ENCODE peak calls at places on chromosomes 7 and 10, in five cellular contexts. P is coronary artery, A is pancreas, G is WERI-Rb-1, J is H1. S is an unnamed sample.

GRCh38 chr10:42933454-42934340 is 143.2 kb upstream of the RET start:
- DNase-seq in A (no peak), G (no peak), P (no peak), J (no peak), S (peak)

GRCh38 chr10:116099031-116099430 is 174.0 kb downstream of the GFRA1 start:
- DNase-seq in J (no peak), A (no peak), P (no peak), G (no peak), S (no peak)

GRCh38 chr7:1361016-1361755 is 98.1 kb downstream of the MICALL2 start:
- DNase-seq in J (no peak), A (peak), G (no peak), P (no peak), S (no peak)

GRCh38 chr10:114442115-114442630 is 37.9 kb upstream of the AFAP1L2 start:
- DNase-seq in A (no peak), J (no peak), P (no peak), G (no peak), S (no peak)

GRCh38 chr10:78382776-78383175 is 349.1 kb downstream of the RPS24 start:
- DNase-seq in J (no peak), A (no peak), G (no peak), P (no peak), S (no peak)

GRCh38 chr10:11164806-11165590 is 147.3 kb downstream of the CELF2 start:
- DNase-seq in G (no peak), A (peak), J (no peak), P (peak), S (peak)

GRCh38 chr10:27625452-27626345 is 119.9 kb downstream of the MKX start:
- DNase-seq in P (no peak), G (no peak), A (no peak), J (no peak), S (no peak)

GRCh38 chr10:100728928-100729876 is 16.2 kb upstream of the PAX2 start:
- DNase-seq in A (peak), J (no peak), P (no peak), G (peak), S (no peak)

GRCh38 chr10:124025152-124025551 is 68.2 kb downstream of the CHST15 start:
- DNase-seq in G (no peak), J (no peak), A (no peak), P (no peak), S (no peak)

GRCh38 chr10:43313901-43314300 is 47.0 kb upstream of the RASGEF1A start:
- DNase-seq in A (no peak), P (no peak), J (no peak), G (no peak), S (no peak)

GRCh38 chr7:135721198-135721820 is 6.7 kb downstream of the SLC13A4 start:
- DNase-seq in A (no peak), J (no peak), P (no peak), G (no peak), S (no peak)

GRCh38 chr7:96217147-96217546 is 104.8 kb downstream of the SLC25A13 start:
- DNase-seq in J (no peak), A (no peak), P (no peak), G (no peak), S (no peak)

GRCh38 chr10:71649631-71650030 is 69.9 kb downstream of the C10orf105 start:
- DNase-seq in P (no peak), A (no peak), J (no peak), G (no peak), S (no peak)

GRCh38 chr10:8043569-8044306 is 10.8 kb upstream of the GATA3 start:
- DNase-seq in G (no peak), J (no peak), P (no peak), A (no peak), S (no peak)

GRCh38 chr10:34814228-34815173 is 595 bp downstream of the PARD3 start:
- DNase-seq in G (peak), P (no peak), J (no peak), A (peak), S (no peak)

GRCh38 chr10:14477408-14477710 is 146.6 kb upstream of the FRMD4A start:
- DNase-seq in A (no peak), P (no peak), J (no peak), G (no peak), S (no peak)

GRCh38 chr7:117828831-117829230 is 44.4 kb downstream of the CTTNBP2 start:
- DNase-seq in P (no peak), G (no peak), J (no peak), A (no peak), S (no peak)

GRCh38 chr7:117829450-117829849 is 43.8 kb downstream of the CTTNBP2 start:
- DNase-seq in J (no peak), G (no peak), A (no peak), P (no peak), S (no peak)

GRCh38 chr7:117824605-117825004 is 48.6 kb downstream of the CTTNBP2 start:
- DNase-seq in P (no peak), J (no peak), G (no peak), A (no peak), S (no peak)

GRCh38 chr7:117827861-117828260 is 45.4 kb downstream of the CTTNBP2 start:
- DNase-seq in G (no peak), J (no peak), A (no peak), P (no peak), S (no peak)

DNA sequence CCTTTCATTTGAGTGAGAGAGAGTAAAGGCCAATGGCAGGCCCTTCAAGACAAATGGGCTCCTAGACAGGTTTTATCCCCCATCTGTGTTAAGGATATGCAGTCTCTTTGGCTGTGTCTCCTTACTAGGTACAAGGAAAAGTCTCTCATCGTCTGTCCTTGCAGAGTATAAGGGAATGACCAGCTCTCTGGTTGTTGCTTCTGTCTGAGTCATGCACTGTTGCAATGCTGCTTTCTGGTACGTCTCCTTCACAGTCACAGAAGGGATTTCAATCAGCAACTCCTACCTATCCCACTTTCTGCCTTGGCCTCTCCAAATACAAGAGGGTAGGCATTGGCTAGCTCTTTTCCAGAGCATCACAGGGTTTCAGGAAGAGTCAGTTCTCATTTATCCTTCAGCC is 48.1 kb downstream of the CTTNBP2 start:
- DNase-seq in J (no peak), A (no peak), G (no peak), P (no peak), S (no peak)
- H3K27ac ChIP-seq in J (no peak), A (no peak), G (no peak), P (no peak), S (no peak)

GRCh38 chr7:73436031-73436929 is 2.7 kb downstream of the FZD9 start:
- DNase-seq in P (no peak), A (no peak), J (no peak), G (peak), S (no peak)
- TF ChIP-seq CTCF in P (no peak), A (no peak), J (peak), G (peak), S (no peak)

GRCh38 chr7:73920406-73921134 is 59.6 kb downstream of the TMEM270 start:
- DNase-seq in J (no peak), G (no peak), P (no peak), A (no peak), S (no peak)

GRCh38 chr7:73919694-73920375 is 58.9 kb downstream of the TMEM270 start:
- DNase-seq in G (no peak), A (no peak), P (no peak), J (no peak), S (no peak)

GRCh38 chr7:73921623-73922528 is 60.9 kb downstream of the TMEM270 start:
- DNase-seq in G (no peak), P (no peak), J (no peak), A (no peak), S (peak)

DNA sequence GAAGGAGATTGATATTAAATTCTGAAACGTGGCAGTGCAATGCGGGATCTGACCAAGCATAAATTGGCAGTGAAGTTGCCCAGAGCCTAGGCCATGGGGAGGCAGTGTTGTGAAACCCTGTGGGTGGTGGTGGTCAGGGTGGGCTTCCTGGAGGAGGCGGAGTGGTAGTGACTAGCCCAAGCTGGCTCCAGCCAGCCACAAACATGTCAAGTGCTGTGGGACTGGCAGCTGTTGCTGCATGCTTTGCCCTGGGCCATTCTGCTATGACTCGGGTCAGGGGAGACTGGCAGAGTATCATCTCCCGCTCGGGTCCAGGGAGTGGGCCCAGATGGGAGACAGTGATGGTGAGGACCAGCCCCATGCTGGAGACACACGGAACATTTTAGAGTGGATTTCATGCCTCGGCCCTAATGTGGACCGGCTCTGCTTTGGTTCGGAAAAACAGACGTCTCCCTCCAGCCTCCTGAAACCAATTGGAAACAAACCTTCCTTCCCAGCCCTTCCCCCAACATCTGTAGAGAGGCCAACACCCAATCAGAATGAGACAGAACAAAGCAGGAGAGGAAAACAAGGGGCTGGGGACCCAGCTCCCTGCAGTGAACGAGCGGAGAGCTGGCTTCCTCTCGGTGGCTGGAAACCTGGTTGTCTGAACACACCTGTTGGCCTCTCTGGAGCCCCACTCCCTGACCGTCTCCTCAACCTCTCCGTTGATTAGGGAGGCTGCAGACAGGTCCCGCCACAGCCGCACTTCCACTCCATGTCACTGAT is 58.2 kb downstream of the TMEM270 start:
- DNase-seq in J (no peak), P (no peak), G (no peak), A (no peak), S (no peak)
- H3K4me3 ChIP-seq in J (no peak), P (no peak), G (no peak), A (no peak), S (no peak)

GRCh38 chr7:138233189-138233588 is 156.9 kb downstream of the AKR1D1 start:
- DNase-seq in J (no peak), P (no peak), A (no peak), G (no peak), S (no peak)

GRCh38 chr7:138239244-138239643 is 163.0 kb downstream of the AKR1D1 start:
- DNase-seq in J (no peak), G (no peak), A (no peak), P (no peak), S (no peak)

GRCh38 chr7:138235207-138235606 is 158.9 kb downstream of the AKR1D1 start:
- DNase-seq in J (no peak), G (no peak), A (no peak), P (no peak), S (no peak)

GRCh38 chr7:138238734-138239133 is 162.5 kb downstream of the AKR1D1 start:
- DNase-seq in P (no peak), J (no peak), G (no peak), A (no peak), S (no peak)

DNA sequence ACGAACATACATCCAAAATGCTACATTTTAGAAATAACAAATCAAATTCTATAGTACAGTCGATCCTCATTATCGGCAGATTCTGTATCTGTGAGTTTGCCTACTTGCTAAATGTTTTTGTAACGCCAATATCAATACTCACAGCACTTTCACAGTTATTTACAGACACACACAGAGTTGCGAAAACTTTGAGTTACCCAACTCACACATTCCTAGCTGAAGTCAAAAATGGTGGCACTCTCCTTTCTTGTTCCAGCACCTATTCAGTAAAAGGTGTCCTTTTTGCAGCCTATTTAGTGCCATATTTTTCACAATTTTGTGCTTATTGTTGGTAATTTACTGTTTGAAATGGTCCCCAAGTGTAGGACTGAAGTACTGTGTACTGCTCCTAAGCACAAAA is 161.7 kb downstream of the AKR1D1 start:
- DNase-seq in P (no peak), J (no peak), G (no peak), A (no peak), S (no peak)
- H3K27ac ChIP-seq in P (no peak), J (no peak), G (no peak), A (no peak), S (no peak)

DNA sequence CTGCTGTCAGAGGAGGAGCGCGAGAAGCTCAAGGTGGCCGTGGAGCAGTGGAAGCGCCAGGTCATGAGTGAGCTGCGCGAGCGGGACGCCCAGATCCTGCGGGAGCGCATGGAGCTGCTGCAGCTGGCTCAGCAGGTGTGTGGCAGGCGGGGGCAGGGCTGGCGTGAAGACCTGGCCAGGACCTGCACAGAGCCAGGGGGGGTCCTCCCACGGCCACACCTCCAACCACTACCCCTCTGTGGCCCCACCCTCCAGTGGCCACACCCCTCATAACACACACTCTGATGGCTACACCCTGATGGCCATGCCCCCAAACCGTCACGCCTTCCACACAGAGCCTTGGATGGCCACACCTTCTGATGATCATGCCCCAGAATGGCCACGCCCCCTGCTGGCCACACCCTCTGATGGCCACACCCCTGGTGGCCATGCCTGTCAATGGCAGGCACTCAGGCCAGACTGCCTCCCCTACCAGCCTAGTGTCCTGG is 23.4 kb upstream of the DPYSL4 start:
- DNase-seq in G (peak), A (peak), J (peak), P (no peak), S (no peak)
- TF ChIP-seq CTCF in G (peak), A (no peak), J (peak), P (no peak), S (peak)

DNA sequence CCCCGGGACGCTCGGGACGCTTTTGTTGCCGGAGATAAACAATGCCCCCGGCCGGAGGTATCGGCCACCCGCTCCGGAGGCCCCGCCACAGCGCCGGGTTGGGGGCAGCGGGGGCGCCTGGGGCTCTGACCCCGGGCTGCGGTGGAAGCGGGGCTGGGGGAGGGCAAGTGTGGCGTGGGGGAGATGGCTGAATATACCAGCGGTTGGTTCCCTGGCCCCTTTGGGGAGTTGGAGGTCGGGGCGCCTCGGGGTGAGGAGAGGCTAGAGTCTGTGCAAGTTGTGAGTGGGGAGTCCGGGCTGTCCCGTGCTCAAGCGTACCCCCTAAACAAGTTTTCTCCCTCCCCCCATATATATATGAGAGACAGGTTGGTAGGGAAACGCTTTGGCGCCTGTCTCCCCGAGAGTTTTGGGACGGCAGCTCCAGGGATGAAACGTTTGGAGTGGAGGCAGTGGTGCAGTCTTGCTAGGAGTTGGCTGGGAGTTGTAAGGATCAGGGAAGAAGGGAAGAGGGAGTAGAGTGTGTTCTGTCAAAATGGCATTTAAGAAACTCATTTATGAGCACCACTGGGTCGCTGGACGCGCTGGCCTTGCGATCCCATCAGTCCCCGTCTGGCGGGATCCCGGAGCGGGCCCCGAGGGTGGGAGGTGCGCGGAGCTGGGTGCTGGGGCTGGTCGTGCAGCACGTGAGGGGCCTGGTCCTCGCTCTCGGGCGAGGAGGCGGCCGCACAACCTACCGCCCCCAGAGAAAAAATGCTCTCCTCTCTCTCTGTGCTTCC is 967 bp downstream of the TET1 start:
- DNase-seq in A (peak), G (peak), P (no peak), J (no peak), S (no peak)
- H3K4me3 ChIP-seq in A (peak), G (peak), P (peak), J (peak), S (peak)

GRCh38 chr10:69479737-69480412 is 28.6 kb downstream of the TSPAN15 start:
- DNase-seq in P (no peak), J (no peak), A (no peak), G (no peak), S (no peak)
- H3K27ac ChIP-seq in P (peak), J (no peak), A (peak), G (no peak), S (peak)

GRCh38 chr7:155919400-155920067 is 107.3 kb upstream of the SHH start:
- DNase-seq in J (no peak), G (no peak), A (no peak), P (no peak), S (no peak)
- TF ChIP-seq CTCF in J (no peak), G (no peak), A (no peak), P (no peak), S (no peak)

GRCh38 chr10:75772153-75772887 is 340.9 kb downstream of the LRMDA start:
- DNase-seq in J (no peak), P (no peak), G (no peak), A (no peak), S (no peak)
- H3K4me3 ChIP-seq in J (no peak), P (peak), G (no peak), A (peak), S (peak)

GRCh38 chr10:103193820-103194529 is 903 bp upstream of the NT5C2 start:
- DNase-seq in A (no peak), P (no peak), J (no peak), G (no peak), S (no peak)
- H3K27ac ChIP-seq in A (peak), P (peak), J (no peak), G (no peak), S (peak)

S was measured in right atrium auricular region.